ENCODE peak calls at places on chromosomes 6 and 20, in four cellular contexts. K is trophoblast cell, L is H9, M is IMR-90. R is an unnamed sample. For H3K27me3, the result is how much of the 10 kb centered on the place peaks cover.

GRCh38 chr20:55701467-55701866 is 303.9 kb downstream of the CBLN4 start:
- DNase-seq in K (no peak), L (no peak), M (no peak), R (no peak)

GRCh38 chr20:33649201-33649631 is 12.9 kb upstream of the C20orf144 start:
- DNase-seq in K (no peak), L (no peak), M (no peak), R (no peak)

GRCh38 chr6:53377289-53377688 is 28.5 kb upstream of the ELOVL5 start:
- DNase-seq in K (no peak), L (no peak), M (no peak), R (no peak)

GRCh38 chr6:16334671-16335070 is 96.3 kb downstream of the GMPR start:
- DNase-seq in K (peak), L (no peak), M (peak), R (no peak)

GRCh38 chr6:52551483-52552277 is 25.2 kb downstream of the TRAM2 start:
- DNase-seq in K (no peak), L (peak), M (peak), R (peak)

GRCh38 chr6:75932067-75932466 is 140.4 kb downstream of the IMPG1 start:
- DNase-seq in K (peak), L (peak), M (peak), R (peak)

GRCh38 chr20:63863798-63864544 is 1.1 kb upstream of the TPD52L2 start:
- DNase-seq in K (peak), L (peak), M (peak), R (peak)

GRCh38 chr6:127725821-127726220 is 148.8 kb downstream of the C6orf58 start:
- DNase-seq in K (no peak), L (peak), M (no peak), R (no peak)

GRCh38 chr6:14286144-14286543 is 168.6 kb downstream of the CD83 start:
- DNase-seq in K (no peak), L (no peak), M (peak), R (no peak)

GRCh38 chr20:58907481-58908137 is 55.1 kb downstream of the GNAS start:
- DNase-seq in K (peak), L (no peak), M (peak), R (no peak)

GRCh38 chr6:120077489-120077888 is 727.9 kb upstream of the MAN1A1 start:
- DNase-seq in K (peak), L (peak), M (no peak), R (no peak)

GRCh38 chr20:45612314-45612713 is 17.2 kb upstream of the WFDC10A start:
- DNase-seq in K (no peak), L (no peak), M (no peak), R (no peak)

GRCh38 chr6:34922177-34922663 is 33.2 kb downstream of the ANKS1A start:
- DNase-seq in K (peak), L (no peak), M (peak), R (no peak)

GRCh38 chr6:38180586-38180985 is 361.1 kb downstream of the ZFAND3 start:
- DNase-seq in K (no peak), L (peak), M (no peak), R (no peak)

GRCh38 chr6:166512567-166512966 is 73.9 kb downstream of the RAMACL start:
- DNase-seq in K (no peak), L (no peak), M (no peak), R (no peak)

GRCh38 chr20:37729909-37730308 is 36.1 kb downstream of the CTNNBL1 start:
- DNase-seq in K (no peak), L (no peak), M (peak), R (no peak)

GRCh38 chr20:63873477-63873971 is 8.5 kb downstream of the TPD52L2 start:
- DNase-seq in K (no peak), L (no peak), M (peak), R (no peak)

GRCh38 chr6:131532476-131533108 is 40.4 kb upstream of the ARG1 start:
- DNase-seq in K (no peak), L (no peak), M (peak), R (no peak)

GRCh38 chr6:160348209-160348551 is at the start of gene SLC22A3:
- DNase-seq in K (peak), L (peak), M (no peak), R (peak)

GRCh38 chr6:79453558-79454042 is 83.6 kb downstream of the LCA5 start:
- DNase-seq in K (no peak), L (no peak), M (no peak), R (no peak)

GRCh38 chr20:38450412-38450975 is 15.4 kb upstream of the SNHG17 start:
- DNase-seq in K (peak), L (no peak), M (peak), R (no peak)

GRCh38 chr20:47314647-47315338 is 41.7 kb downstream of the ZMYND8 start:
- DNase-seq in K (peak), L (no peak), M (no peak), R (no peak)

GRCh38 chr6:13068558-13069210 is 259.7 kb downstream of the TBC1D7 start:
- DNase-seq in K (no peak), L (no peak), M (no peak), R (no peak)

GRCh38 chr20:61951695-61952533 is 113.8 kb downstream of the TAF4 start:
- DNase-seq in K (no peak), L (peak), M (peak), R (peak)

DNA sequence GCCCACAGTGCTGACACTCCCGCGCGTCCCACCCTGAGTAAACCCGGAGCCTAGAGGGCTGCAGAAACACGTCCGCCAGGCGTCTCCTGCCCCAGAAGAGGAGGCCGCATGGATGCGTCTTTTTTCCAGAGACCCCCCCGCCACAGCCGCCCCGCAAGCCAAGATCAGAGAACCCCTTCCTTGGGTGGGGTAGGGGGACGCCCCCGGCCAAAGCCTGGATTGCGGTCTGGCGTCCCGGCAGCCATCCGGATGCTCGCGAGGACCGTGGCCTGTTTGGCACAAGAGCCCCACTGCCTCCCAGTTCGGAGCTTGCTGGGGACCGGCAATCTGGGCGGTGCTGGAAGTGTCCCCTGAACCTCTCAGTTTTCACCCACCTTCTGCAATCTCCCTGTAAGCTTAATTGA is 960 bp downstream of the FAM162B start:
- DNase-seq in K (no peak), L (peak), M (peak), R (peak)
- H3K27me3 ChIP-seq in K (under half), L (under half), M (under half), R (under half)

DNA sequence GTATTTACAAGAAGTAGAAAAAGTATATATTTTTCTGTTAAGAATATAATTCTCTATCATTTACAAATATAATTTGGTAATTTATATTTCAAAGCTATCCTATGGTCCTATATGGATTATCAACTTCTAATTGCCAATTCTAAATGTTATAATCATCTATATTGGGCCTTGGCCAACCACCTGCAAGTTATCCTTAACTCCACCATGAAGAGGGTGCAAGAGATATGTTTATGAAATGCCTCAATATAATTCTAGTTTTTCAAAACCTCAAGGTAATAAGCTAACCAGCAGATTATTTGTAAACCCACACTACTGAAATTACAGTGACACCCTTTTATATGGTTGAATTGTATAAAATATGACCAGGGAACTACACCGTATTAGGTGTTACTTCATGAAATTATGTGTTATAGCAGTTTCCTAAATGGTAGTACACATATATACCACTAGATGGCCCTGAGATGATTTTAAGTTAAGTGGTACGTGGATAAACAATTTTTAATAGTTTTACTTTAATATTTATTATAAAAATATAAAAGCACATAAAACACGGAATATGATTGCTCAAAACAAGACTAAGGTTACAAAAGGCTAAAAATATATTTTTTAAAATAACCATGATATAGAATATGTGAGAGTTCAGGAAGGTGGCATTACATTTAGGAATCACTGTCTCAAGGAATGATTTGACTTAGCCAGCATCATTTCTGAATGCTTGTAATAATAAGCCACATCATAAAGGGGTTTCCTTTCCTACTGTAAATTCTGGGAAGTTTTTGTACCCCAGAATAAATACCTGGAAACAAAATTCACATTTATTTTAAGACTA is 9.8 kb upstream of the PNISR start:
- DNase-seq in K (no peak), L (no peak), M (peak), R (no peak)
- H4K91ac ChIP-seq in K (no peak), L (no peak), M (no peak), R (no peak)

GRCh38 chr6:148343383-148343782 is 745 bp downstream of the SASH1 start:
- DNase-seq in K (no peak), L (no peak), M (no peak), R (no peak)
- H3K4ac ChIP-seq in K (no peak), L (no peak), M (peak), R (no peak)

DNA sequence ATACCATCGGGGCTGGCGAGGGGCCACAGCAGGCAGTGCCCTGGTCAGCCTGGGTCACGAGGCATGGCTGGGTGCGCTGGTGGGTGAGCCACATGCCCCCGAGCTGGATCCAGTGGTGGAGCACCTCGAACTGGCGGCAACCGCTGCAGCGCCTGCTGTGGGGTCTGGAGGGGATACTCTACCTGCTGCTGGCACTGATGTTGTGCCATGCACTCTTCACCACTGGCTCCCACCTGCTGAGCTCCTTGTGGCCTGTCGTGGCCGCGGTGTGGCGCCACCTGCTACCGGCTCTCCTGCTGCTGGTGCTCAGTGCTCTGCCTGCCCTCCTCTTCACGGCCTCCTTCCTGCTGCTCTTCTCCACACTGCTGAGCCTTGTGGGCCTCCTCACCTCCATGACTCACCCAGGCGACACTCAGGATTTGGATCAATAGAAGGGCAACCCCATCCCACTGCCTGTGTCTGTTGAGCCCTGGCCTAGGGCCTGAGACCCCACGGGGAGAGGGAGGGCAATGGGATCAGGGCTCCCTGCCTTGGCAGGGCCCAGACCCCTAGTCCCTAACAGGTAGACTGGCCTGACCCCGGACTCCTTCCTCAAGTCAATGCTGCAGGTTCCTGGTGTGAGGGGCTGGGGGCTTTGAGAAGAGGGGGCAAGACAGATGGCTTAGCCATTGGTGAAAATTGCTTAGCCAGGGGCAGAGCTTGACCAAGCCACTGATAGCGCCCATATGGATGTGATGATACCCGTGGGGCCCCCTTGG is 598 bp downstream of the TMEM239 start:
- DNase-seq in K (no peak), L (peak), M (peak), R (no peak)
- H3K27me3 ChIP-seq in K (under half), L (under half), M (under half), R (under half)

GRCh38 chr6:111662794-111663231 is 57.1 kb upstream of the TRAF3IP2 start:
- DNase-seq in K (no peak), L (no peak), M (peak), R (no peak)
- H4K91ac ChIP-seq in K (no peak), L (no peak), M (no peak), R (no peak)

GRCh38 chr20:36461600-36462439 is 79.5 kb upstream of the MYL9 start:
- DNase-seq in K (peak), L (peak), M (peak), R (peak)
- H3K4ac ChIP-seq in K (peak), L (no peak), M (peak), R (peak)

GRCh38 chr20:682123-682522 is 6.5 kb upstream of the SCRT2 start:
- DNase-seq in K (no peak), L (no peak), M (no peak), R (no peak)

GRCh38 chr20:676967-677366 is 1.4 kb upstream of the SCRT2 start:
- DNase-seq in K (no peak), L (no peak), M (no peak), R (no peak)

GRCh38 chr20:684676-685319 is 9.2 kb upstream of the SCRT2 start:
- DNase-seq in K (no peak), L (no peak), M (no peak), R (no peak)

GRCh38 chr20:676315-676937 is 824 bp upstream of the SCRT2 start:
- DNase-seq in K (no peak), L (no peak), M (no peak), R (no peak)

DNA sequence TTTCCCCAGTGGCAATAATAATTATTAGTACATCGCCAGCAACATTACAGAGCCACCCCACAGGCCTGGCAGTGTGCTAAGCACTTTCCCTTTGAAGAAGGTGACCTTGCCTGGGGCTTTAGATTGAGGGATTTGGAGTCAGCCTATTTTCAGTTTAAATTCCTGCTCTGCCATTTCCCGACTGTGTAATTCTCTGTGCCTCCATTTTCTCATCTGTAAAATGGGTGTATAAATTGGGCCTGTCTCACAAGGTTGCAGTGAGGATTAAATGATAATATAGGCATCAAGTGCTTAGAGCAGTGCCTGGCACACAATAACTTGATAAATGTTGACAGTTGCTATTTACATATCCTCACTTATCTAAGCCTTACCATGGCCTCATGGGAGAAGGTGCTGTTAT is 5.0 kb upstream of the SCRT2 start:
- DNase-seq in K (no peak), L (no peak), M (no peak), R (no peak)
- H3K27me3 ChIP-seq in K (under half), L (under half), M (under half), R (under half)

GRCh38 chr6:109718991-109719390 is 27.9 kb downstream of the FIG4 start:
- DNase-seq in K (peak), L (no peak), M (peak), R (no peak)
- H4K91ac ChIP-seq in K (no peak), L (no peak), M (no peak), R (no peak)

GRCh38 chr6:129744880-129745237 is 34.9 kb upstream of the ARHGAP18 start:
- DNase-seq in K (no peak), L (no peak), M (no peak), R (no peak)
- H3K4ac ChIP-seq in K (no peak), L (no peak), M (no peak), R (no peak)

GRCh38 chr6:169983651-169984050 is 232.2 kb downstream of the ERMARD start:
- DNase-seq in K (no peak), L (no peak), M (no peak), R (no peak)

GRCh38 chr6:169986171-169986847 is 234.9 kb downstream of the ERMARD start:
- DNase-seq in K (no peak), L (no peak), M (no peak), R (no peak)

GRCh38 chr6:169986848-169987498 is 235.6 kb downstream of the ERMARD start:
- DNase-seq in K (no peak), L (no peak), M (no peak), R (no peak)

GRCh38 chr6:169984181-169985120 is 233.0 kb downstream of the ERMARD start:
- DNase-seq in K (no peak), L (no peak), M (no peak), R (no peak)

GRCh38 chr6:169985121-169986015 is 233.9 kb downstream of the ERMARD start:
- DNase-seq in K (no peak), L (no peak), M (no peak), R (no peak)
- H3K27me3 ChIP-seq in K (under half), L (under half), M (under half), R (under half)

R was measured in neuronal stem cell.